ENCODE peak calls at places on chromosomes 16 and 17, in ten cellular contexts. F is left ventricle myocardium inferior, D is psoas muscle, W is fibroblast of lung, H is tibial nerve, N is GM06990, S is transverse colon, R is heart left ventricle, L is WERI-Rb-1, O is osteoblast. V is an unnamed sample.

GRCh38 chr16:1154291-1154886 is 1.5 kb downstream of the CACNA1H start:
- DNase-seq in F (no peak), D (no peak), W (no peak), H (no peak), N (no peak), S (no peak), R (peak; percentile 45), L (no peak), O (peak; percentile 88), V (no peak)

GRCh38 chr17:38729886-38730525 is at the start of gene CISD3:
- DNase-seq in F (peak; percentile 89), D (peak; percentile 94), W (peak; percentile 81), H (peak; percentile 65), N (peak; percentile 92), S (peak; percentile 93), R (peak; percentile 91), L (peak; percentile 80), O (peak; percentile 100), V (peak; percentile 96)

GRCh38 chr16:81630632-81631026 is 148.5 kb upstream of the PLCG2 start:
- DNase-seq in F (no peak), D (no peak), W (no peak), H (no peak), N (no peak), S (no peak), R (no peak), L (peak; percentile 73), O (no peak), V (no peak)

GRCh38 chr16:15899538-15900100 is 11.2 kb upstream of the CEP20 start:
- DNase-seq in F (no peak), D (no peak), W (peak; percentile 72), H (no peak), N (peak; percentile 69), S (peak; percentile 61), R (no peak), L (no peak), O (peak; percentile 49), V (peak; percentile 75)

GRCh38 chr17:18122991-18123753 is 14.6 kb downstream of the MYO15A start:
- DNase-seq in F (no peak), D (peak; percentile 86), W (no peak), H (no peak), N (no peak), S (no peak), R (no peak), L (no peak), O (no peak), V (no peak)

GRCh38 chr16:29806096-29806579 is at the start of gene MAZ:
- DNase-seq in F (no peak), D (no peak), W (peak; percentile 94), H (no peak), N (peak; percentile 83), S (no peak), R (no peak), L (no peak), O (no peak), V (no peak)

GRCh38 chr16:85078176-85078700 is 34.0 kb downstream of the CIBAR2 start:
- DNase-seq in F (no peak), D (no peak), W (no peak), H (no peak), N (no peak), S (no peak), R (no peak), L (no peak), O (no peak), V (peak; percentile 47)

GRCh38 chr17:3475155-3475808 is 515 bp upstream of the ASPA start:
- DNase-seq in F (no peak), D (peak; percentile 61), W (no peak), H (no peak), N (no peak), S (no peak), R (no peak), L (no peak), O (no peak), V (no peak)

GRCh38 chr16:82093901-82094300 is 58.8 kb downstream of the HSD17B2 start:
- DNase-seq in F (no peak), D (no peak), W (no peak), H (no peak), N (no peak), S (no peak), R (no peak), L (no peak), O (peak; percentile 59), V (no peak)

GRCh38 chr17:38341035-38341721 is 2.6 kb downstream of the GPR179 start:
- DNase-seq in F (peak; percentile 71), D (peak; percentile 60), W (no peak), H (peak; percentile 43), N (no peak), S (peak; percentile 43), R (peak; percentile 44), L (no peak), O (no peak), V (peak; percentile 68)

GRCh38 chr17:72075995-72076677 is 44.7 kb upstream of the SOX9 start:
- DNase-seq in F (no peak), D (no peak), W (no peak), H (no peak), N (no peak), S (no peak), R (no peak), L (no peak), O (no peak), V (no peak)

GRCh38 chr17:59830007-59830630 is 62.6 kb downstream of the TUBD1 start:
- DNase-seq in F (no peak), D (peak; percentile 16), W (peak; percentile 53), H (no peak), N (no peak), S (no peak), R (no peak), L (no peak), O (no peak), V (peak; percentile 50)

GRCh38 chr16:50371936-50372595 is 3.3 kb upstream of the BRD7 start:
- DNase-seq in F (no peak), D (no peak), W (peak; percentile 21), H (no peak), N (no peak), S (no peak), R (no peak), L (peak; percentile 79), O (no peak), V (no peak)
- TF ChIP-seq CTCF in F (peak; percentile 37), D (no peak), W (peak; percentile 23), H (no peak), N (peak; percentile 14), S (no peak), R (peak; percentile 24), L (peak; percentile 74), O (peak; percentile 31), V (no peak)

GRCh38 chr17:44010966-44011647 is 3.7 kb downstream of the TMEM101 start:
- DNase-seq in F (no peak), D (no peak), W (peak; percentile 96), H (no peak), N (no peak), S (no peak), R (no peak), L (no peak), O (peak; percentile 76), V (no peak)
- H3K4me3 ChIP-seq in F (no peak overlapping the region), D (no peak overlapping the region), W (no peak overlapping the region), H (no peak overlapping the region), N (no peak overlapping the region), S (no peak overlapping the region), R (no peak overlapping the region), L (no peak overlapping the region), O (no peak overlapping the region), V (no peak overlapping the region)

DNA sequence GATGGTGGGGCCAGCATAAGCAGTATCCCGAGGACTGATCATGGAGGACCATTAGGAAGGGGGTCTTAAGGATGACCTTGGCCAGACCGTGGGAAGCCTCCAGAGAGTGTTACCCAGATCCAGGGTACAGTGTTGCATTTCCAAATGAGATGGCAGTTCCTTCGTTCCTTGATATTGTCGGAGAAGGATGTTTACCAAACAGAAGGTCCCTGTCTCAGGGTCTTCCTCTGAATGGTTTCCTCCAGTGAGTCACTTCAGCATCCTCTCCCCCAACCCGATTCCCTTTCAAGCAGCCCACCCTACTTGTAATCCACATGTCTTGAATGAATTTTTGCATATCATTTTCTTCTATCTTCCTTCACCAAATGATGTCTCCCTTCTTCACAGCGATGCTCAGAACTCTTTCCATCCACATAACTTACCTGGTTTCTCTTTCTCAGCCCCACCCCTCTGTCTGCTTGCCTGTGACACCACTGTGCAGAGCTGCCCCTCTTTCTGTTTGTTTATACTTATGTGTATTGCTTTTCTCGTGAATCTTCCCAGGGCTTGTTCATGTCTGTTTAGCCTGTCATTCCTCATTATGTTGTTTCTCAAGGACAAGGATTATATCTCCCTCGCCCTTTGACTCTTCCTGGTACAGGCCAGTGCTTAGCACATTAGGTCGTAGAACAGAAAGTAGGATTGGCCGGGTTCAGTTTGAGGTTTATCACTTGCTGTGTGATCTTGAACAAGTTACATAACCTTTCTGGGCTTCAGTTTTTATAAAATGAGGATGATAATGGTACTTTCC is 5.7 kb downstream of the GOSR2 start:
- DNase-seq in F (no peak), D (no peak), W (no peak), H (no peak), N (no peak), S (no peak), R (no peak), L (no peak), O (no peak), V (no peak)
- TF ChIP-seq CTCF in F (no peak), D (no peak), W (no peak), H (no peak), N (no peak), S (no peak), R (no peak), L (no peak), O (no peak), V (no peak)

GRCh38 chr16:18789850-18790706 is at the start of gene RPS15A:
- DNase-seq in F (peak; percentile 93), D (peak; percentile 96), W (peak; percentile 99), H (peak; percentile 88), N (peak; percentile 88), S (peak; percentile 95), R (peak; percentile 95), L (peak; percentile 96), O (peak; percentile 94), V (peak; percentile 97)

GRCh38 chr16:18789515-18789849 is 652 bp downstream of the RPS15A start:
- DNase-seq in F (no peak), D (no peak), W (no peak), H (no peak), N (no peak), S (no peak), R (no peak), L (no peak), O (no peak), V (no peak)

GRCh38 chr16:18796377-18796776 is 5.0 kb downstream of the ARL6IP1 start:
- DNase-seq in F (no peak), D (no peak), W (no peak), H (no peak), N (no peak), S (no peak), R (no peak), L (no peak), O (no peak), V (no peak)

GRCh38 chr16:18788828-18789514 is 1.2 kb downstream of the RPS15A start:
- DNase-seq in F (no peak), D (no peak), W (no peak), H (no peak), N (no peak), S (no peak), R (no peak), L (no peak), O (peak; percentile 79), V (no peak)

DNA sequence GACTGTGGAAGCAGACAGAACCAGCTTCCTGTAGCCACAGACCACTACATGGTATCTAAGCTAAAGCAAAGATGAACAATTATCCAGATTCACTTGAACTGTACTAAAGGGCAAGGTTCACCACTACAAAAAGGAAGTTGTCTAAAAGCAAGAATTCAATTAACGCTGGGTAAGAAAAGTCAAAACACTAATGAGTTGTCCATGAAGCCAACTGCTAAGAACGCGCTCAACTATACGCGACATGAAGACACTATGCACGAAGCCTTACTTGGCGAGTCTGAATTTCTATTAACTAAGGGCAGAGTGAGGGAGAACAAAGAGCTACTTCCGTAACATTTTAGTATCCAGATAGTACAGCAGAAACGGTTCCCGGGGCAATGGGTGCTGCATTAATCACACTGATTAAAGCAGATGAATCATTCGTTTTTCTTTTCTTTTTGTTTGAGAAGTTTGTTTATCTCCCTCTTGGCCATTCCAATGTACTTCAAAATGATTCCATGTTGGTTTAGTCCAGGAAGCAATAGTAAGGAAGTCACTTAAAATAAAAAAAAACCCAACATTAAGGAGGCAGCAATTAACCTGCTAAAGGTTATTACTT is 2.8 kb upstream of the RPS15A start:
- DNase-seq in F (no peak), D (no peak), W (no peak), H (no peak), N (no peak), S (no peak), R (no peak), L (no peak), O (peak; percentile 75), V (no peak)
- H3K4me3 ChIP-seq in F (no peak overlapping the region), D (no peak overlapping the region), W (no peak overlapping the region), H (no peak overlapping the region), N (no peak overlapping the region), S (no peak overlapping the region), R (no peak overlapping the region), L (no peak overlapping the region), O (no peak overlapping the region), V (no peak overlapping the region)